ENCODE peak calls at places on chromosome 11, in four cellular contexts. N, C, J and Y are unnamed samples. For H3K4me1, the result is how much of the 10 kb centered on the place peaks cover.

GRCh38 chr11:4626207-4627105 is 10.8 kb upstream of the OR51D1 start:
- DNase-seq in N (peak), C (no peak), J (peak), Y (peak)

GRCh38 chr11:73292481-73292880 is 15.6 kb upstream of the ARHGEF17 start:
- DNase-seq in N (no peak), C (no peak), J (no peak), Y (no peak)

GRCh38 chr11:44960200-44960845 is 9.6 kb upstream of the TP53I11 start:
- DNase-seq in N (peak), C (no peak), J (no peak), Y (no peak)

GRCh38 chr11:44950036-44950624 is 553 bp downstream of the TP53I11 start:
- DNase-seq in N (peak), C (no peak), J (peak), Y (no peak)

GRCh38 chr11:75346912-75347647 is 4.4 kb downstream of the ARRB1 start:
- DNase-seq in N (no peak), C (no peak), J (no peak), Y (no peak)

GRCh38 chr11:101508370-101508769 is 75.4 kb downstream of the TRPC6 start:
- DNase-seq in N (no peak), C (no peak), J (no peak), Y (no peak)

GRCh38 chr11:7569044-7569443 is 55.2 kb downstream of the PPFIBP2 start:
- DNase-seq in N (no peak), C (no peak), J (no peak), Y (no peak)

GRCh38 chr11:134442246-134442645 is 30.2 kb upstream of the B3GAT1 start:
- DNase-seq in N (no peak), C (no peak), J (no peak), Y (no peak)

GRCh38 chr11:79440451-79441158 is at the start of gene TENM4:
- DNase-seq in N (no peak), C (no peak), J (peak), Y (no peak)

GRCh38 chr11:13009476-13009920 is 382 bp downstream of the RASSF10 start:
- DNase-seq in N (no peak), C (no peak), J (no peak), Y (no peak)

GRCh38 chr11:23280088-23280487 is 419.8 kb upstream of the CCDC179 start:
- DNase-seq in N (no peak), C (no peak), J (no peak), Y (no peak)

GRCh38 chr11:99098258-99098657 is 77.5 kb downstream of the CNTN5 start:
- DNase-seq in N (no peak), C (no peak), J (no peak), Y (no peak)

GRCh38 chr11:22340803-22341581 is 2.8 kb downstream of the SLC17A6 start:
- DNase-seq in N (no peak), C (no peak), J (peak), Y (no peak)

GRCh38 chr11:110110854-110111253 is 17.7 kb downstream of the ZC3H12C start:
- DNase-seq in N (no peak), C (no peak), J (no peak), Y (no peak)

GRCh38 chr11:93653080-93653479 is 8.4 kb upstream of the CEP295 start:
- DNase-seq in N (no peak), C (no peak), J (no peak), Y (no peak)

GRCh38 chr11:33310720-33311500 is 53.7 kb downstream of the HIPK3 start:
- DNase-seq in N (no peak), C (no peak), J (no peak), Y (no peak)

GRCh38 chr11:71339178-71339881 is 87.0 kb upstream of the SHANK2 start:
- DNase-seq in N (no peak), C (peak), J (no peak), Y (no peak)

GRCh38 chr11:58625826-58626460 is 3.5 kb downstream of the CNTF start:
- DNase-seq in N (no peak), C (no peak), J (no peak), Y (no peak)

GRCh38 chr11:48107188-48107704 is 109.4 kb upstream of the OR4B1 start:
- DNase-seq in N (no peak), C (no peak), J (no peak), Y (peak)

GRCh38 chr11:11155962-11156815 is 196.9 kb downstream of the CSNK2A3 start:
- DNase-seq in N (peak), C (no peak), J (peak), Y (peak)

GRCh38 chr11:75597636-75598035 is 35.6 kb downstream of the SERPINH1 start:
- DNase-seq in N (peak), C (no peak), J (no peak), Y (no peak)

GRCh38 chr11:72814831-72815618 is 814 bp downstream of the ATG16L2 start:
- DNase-seq in N (peak), C (no peak), J (no peak), Y (no peak)

GRCh38 chr11:122601131-122602125 is 54.1 kb upstream of the UBASH3B start:
- DNase-seq in N (no peak), C (no peak), J (no peak), Y (no peak)

GRCh38 chr11:66861051-66861773 is 4.3 kb downstream of the LRFN4 start:
- DNase-seq in N (no peak), C (no peak), J (no peak), Y (no peak)

GRCh38 chr11:66859686-66860448 is 3.0 kb downstream of the LRFN4 start:
- DNase-seq in N (peak), C (no peak), J (no peak), Y (no peak)

GRCh38 chr11:66861774-66862558 is 5.1 kb downstream of the LRFN4 start:
- DNase-seq in N (no peak), C (no peak), J (no peak), Y (no peak)

GRCh38 chr11:66858939-66859685 is 2.2 kb downstream of the LRFN4 start:
- DNase-seq in N (no peak), C (no peak), J (no peak), Y (no peak)

GRCh38 chr11:66860449-66860831 is 3.6 kb downstream of the LRFN4 start:
- DNase-seq in N (no peak), C (no peak), J (no peak), Y (no peak)
- H3K4me1 ChIP-seq in N (under half), C (under half), J (under half), Y (under half)

GRCh38 chr11:67306769-67307544 is 3.6 kb downstream of the SSH3 start:
- DNase-seq in N (no peak), C (peak), J (no peak), Y (no peak)
- TF ChIP-seq CTCF in N (no peak), C (no peak), J (no peak), Y (no peak)

GRCh38 chr11:119671048-119671447 is 58.0 kb downstream of the NECTIN1 start:
- DNase-seq in N (no peak), C (no peak), J (no peak), Y (no peak)
- TF ChIP-seq POLR2AphosphoS5 in N (no peak), C (no peak), J (no peak), Y (peak)

DNA sequence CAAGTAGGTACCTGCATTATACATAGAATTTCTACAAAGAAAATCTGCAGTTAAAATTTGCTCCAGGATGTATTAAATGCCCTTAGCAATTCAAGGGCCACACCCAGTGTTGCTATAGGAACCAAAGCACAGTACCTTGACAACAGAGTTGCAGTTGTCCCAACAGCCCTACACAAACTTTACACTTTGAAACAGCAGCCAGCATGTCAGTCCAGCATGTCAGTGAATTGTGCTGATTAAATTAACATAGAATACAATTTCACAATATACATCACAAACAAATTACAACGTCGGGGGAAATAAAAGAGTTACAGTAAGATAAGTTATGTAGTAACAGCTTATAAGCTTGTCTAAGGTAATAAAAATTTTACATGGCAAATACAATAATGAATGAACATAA is 389.2 kb downstream of the SOX6 start:
- DNase-seq in N (peak), C (no peak), J (no peak), Y (no peak)
- H3K4me1 ChIP-seq in N (under half), C (half or more), J (under half), Y (under half)